ENCODE peak calls at places on chromosomes 16 and 17, in four cellular contexts. R is stomach; L is activated T-helper 1 cell treated with anti-CD3 and anti-CD28 coated beads, Interleukin-2, amount 50 U/mL, for 16 hours; V is GM04504. M is an unnamed sample.

GRCh38 chr17:19461139-19461538 is 50.1 kb downstream of the RNF112 start:
- DNase-seq in R (no peak), L (no peak), V (no peak), M (peak)

GRCh38 chr16:84310642-84311041 is 16.0 kb downstream of the WFDC1 start:
- DNase-seq in R (no peak), L (no peak), V (no peak), M (no peak)

GRCh38 chr17:32323784-32324590 is 18.0 kb downstream of the C17orf75 start:
- DNase-seq in R (peak), L (no peak), V (no peak), M (peak)

GRCh38 chr17:489758-490329 is 137.2 kb upstream of the RPH3AL start:
- DNase-seq in R (peak), L (peak), V (no peak), M (peak)

GRCh38 chr16:80366023-80366422 is 174.8 kb upstream of the DYNLRB2 start:
- DNase-seq in R (no peak), L (no peak), V (no peak), M (no peak)

GRCh38 chr17:16916557-16916920 is 55.4 kb downstream of the TNFRSF13B start:
- DNase-seq in R (peak), L (no peak), V (no peak), M (no peak)

GRCh38 chr17:74888440-74888839 is 5.0 kb downstream of the FADS6 start:
- DNase-seq in R (no peak), L (no peak), V (no peak), M (no peak)

GRCh38 chr17:31830971-31831755 is 27.9 kb downstream of the COPRS start:
- DNase-seq in R (no peak), L (no peak), V (no peak), M (no peak)

GRCh38 chr16:84885024-84885910 is 65.5 kb downstream of the CRISPLD2 start:
- DNase-seq in R (no peak), L (no peak), V (no peak), M (no peak)

GRCh38 chr17:36899250-36900129 is 37.8 kb upstream of the LHX1 start:
- DNase-seq in R (no peak), L (no peak), V (no peak), M (no peak)

GRCh38 chr16:66427036-66427446 is at the start of gene BEAN1:
- DNase-seq in R (no peak), L (no peak), V (no peak), M (no peak)

GRCh38 chr17:29722411-29723198 is 99.9 kb upstream of the CORO6 start:
- DNase-seq in R (no peak), L (peak), V (peak), M (peak)

GRCh38 chr17:58365980-58366595 is 14.1 kb upstream of the SUPT4H1 start:
- DNase-seq in R (no peak), L (no peak), V (no peak), M (no peak)

GRCh38 chr16:4159726-4160125 is 43.5 kb upstream of the ADCY9 start:
- DNase-seq in R (no peak), L (no peak), V (no peak), M (no peak)

GRCh38 chr17:42660692-42661345 is 1.7 kb downstream of the TUBG2 start:
- DNase-seq in R (no peak), L (no peak), V (peak), M (no peak)

GRCh38 chr17:19753661-19754463 is 5.8 kb upstream of the ALDH3A1 start:
- DNase-seq in R (peak), L (no peak), V (no peak), M (no peak)

GRCh38 chr17:14308965-14309879 is 8.3 kb downstream of the HS3ST3B1 start:
- DNase-seq in R (peak), L (peak), V (no peak), M (peak)

GRCh38 chr16:51884773-51885172 is 662.2 kb downstream of the TOX3 start:
- DNase-seq in R (no peak), L (no peak), V (no peak), M (no peak)

GRCh38 chr17:21686165-21687015 is 5.9 kb upstream of the KCNJ18 start:
- DNase-seq in R (no peak), L (no peak), V (no peak), M (no peak)

GRCh38 chr16:89958068-89958467 is 9.5 kb downstream of the DEF8 start:
- DNase-seq in R (no peak), L (no peak), V (no peak), M (no peak)

GRCh38 chr16:74076568-74076967 is 220.0 kb upstream of the PSMD7 start:
- DNase-seq in R (no peak), L (no peak), V (no peak), M (no peak)

GRCh38 chr17:64240261-64240740 is 22.8 kb downstream of the TEX2 start:
- DNase-seq in R (no peak), L (no peak), V (no peak), M (no peak)

GRCh38 chr17:33786478-33786877 is 468.6 kb upstream of the CCL2 start:
- DNase-seq in R (no peak), L (no peak), V (no peak), M (no peak)

GRCh38 chr17:72614476-72614870 is 478.0 kb downstream of the SLC39A11 start:
- DNase-seq in R (no peak), L (no peak), V (no peak), M (no peak)

GRCh38 chr17:13646969-13647368 is 45.2 kb upstream of the HS3ST3A1 start:
- DNase-seq in R (no peak), L (no peak), V (no peak), M (no peak)

GRCh38 chr16:2934450-2934849 is 22.7 kb downstream of the FLYWCH1 start:
- DNase-seq in R (no peak), L (no peak), V (no peak), M (no peak)

GRCh38 chr16:81060576-81061306 is 16.3 kb downstream of the C16orf46 start:
- DNase-seq in R (no peak), L (no peak), V (no peak), M (no peak)

GRCh38 chr17:7173687-7174602 is 5.2 kb downstream of the ASGR1 start:
- DNase-seq in R (peak), L (no peak), V (no peak), M (peak)

M was measured in ureter.